ENCODE peak calls at places on chromosomes 6 and 20, in six cellular contexts. One of them, this sample, is unnamed.
A peak's percentile ranks its signal among the peaks of the same experiment; 100 is the strongest.

GRCh38 chr20:40416274-40416673 is 272.8 kb downstream of the MAFB start:
- DNase-seq in lower lobe of right lung: no peak
- DNase-seq in CD8-positive, alpha-beta T cell: no peak
- DNase-seq in CD8-positive, alpha-beta memory T cell: no peak
- DNase-seq in IMR-90: no peak
- DNase-seq in hepatocyte: no peak
- DNase-seq in this sample: peak; percentile 19

GRCh38 chr6:127976796-127977195 is 75.9 kb upstream of the THEMIS start:
- DNase-seq in lower lobe of right lung: no peak
- DNase-seq in CD8-positive, alpha-beta T cell: no peak
- DNase-seq in CD8-positive, alpha-beta memory T cell: no peak
- DNase-seq in IMR-90: no peak
- DNase-seq in hepatocyte: no peak
- DNase-seq in this sample: no peak

GRCh38 chr6:166570929-166571699 is 15.4 kb downstream of the RAMACL start:
- DNase-seq in lower lobe of right lung: no peak
- DNase-seq in CD8-positive, alpha-beta T cell: no peak
- DNase-seq in CD8-positive, alpha-beta memory T cell: no peak
- DNase-seq in IMR-90: no peak
- DNase-seq in hepatocyte: no peak
- DNase-seq in this sample: no peak

GRCh38 chr6:35425284-35425683 is 26.9 kb upstream of the FANCE start:
- DNase-seq in lower lobe of right lung: no peak
- DNase-seq in CD8-positive, alpha-beta T cell: no peak
- DNase-seq in CD8-positive, alpha-beta memory T cell: no peak
- DNase-seq in IMR-90: peak; percentile 96
- DNase-seq in hepatocyte: no peak
- DNase-seq in this sample: peak; percentile 66

GRCh38 chr6:27617700-27618689 is 145.1 kb upstream of the ZNF184 start:
- DNase-seq in lower lobe of right lung: no peak
- DNase-seq in CD8-positive, alpha-beta T cell: no peak
- DNase-seq in CD8-positive, alpha-beta memory T cell: no peak
- DNase-seq in IMR-90: peak; percentile 9
- DNase-seq in hepatocyte: peak; percentile 65
- DNase-seq in this sample: peak; percentile 72

GRCh38 chr6:11497881-11498280 is 39.7 kb upstream of the TMEM170B start:
- DNase-seq in lower lobe of right lung: no peak
- DNase-seq in CD8-positive, alpha-beta T cell: no peak
- DNase-seq in CD8-positive, alpha-beta memory T cell: no peak
- DNase-seq in IMR-90: no peak
- DNase-seq in hepatocyte: no peak
- DNase-seq in this sample: peak; percentile 24

GRCh38 chr6:7035837-7036249 is 71.9 kb upstream of the RREB1 start:
- DNase-seq in lower lobe of right lung: no peak
- DNase-seq in CD8-positive, alpha-beta T cell: no peak
- DNase-seq in CD8-positive, alpha-beta memory T cell: no peak
- DNase-seq in IMR-90: no peak
- DNase-seq in hepatocyte: no peak
- DNase-seq in this sample: no peak

GRCh38 chr6:38460216-38460615 is 179.5 kb downstream of the BTBD9 start:
- DNase-seq in lower lobe of right lung: no peak
- DNase-seq in CD8-positive, alpha-beta T cell: no peak
- DNase-seq in CD8-positive, alpha-beta memory T cell: no peak
- DNase-seq in IMR-90: peak; percentile 45
- DNase-seq in hepatocyte: no peak
- DNase-seq in this sample: no peak

GRCh38 chr6:55713411-55713810 is 134.4 kb upstream of the HMGCLL1 start:
- DNase-seq in lower lobe of right lung: no peak
- DNase-seq in CD8-positive, alpha-beta T cell: no peak
- DNase-seq in CD8-positive, alpha-beta memory T cell: no peak
- DNase-seq in IMR-90: peak; percentile 85
- DNase-seq in hepatocyte: peak; percentile 20
- DNase-seq in this sample: peak; percentile 61

GRCh38 chr6:11044712-11045167 is 635 bp upstream of the ELOVL2 start:
- DNase-seq in lower lobe of right lung: no peak
- DNase-seq in CD8-positive, alpha-beta T cell: no peak
- DNase-seq in CD8-positive, alpha-beta memory T cell: no peak
- DNase-seq in IMR-90: no peak
- DNase-seq in hepatocyte: no peak
- DNase-seq in this sample: no peak

GRCh38 chr6:89597988-89598387 is 40.6 kb downstream of the LYRM2 start:
- DNase-seq in lower lobe of right lung: no peak
- DNase-seq in CD8-positive, alpha-beta T cell: no peak
- DNase-seq in CD8-positive, alpha-beta memory T cell: no peak
- DNase-seq in IMR-90: no peak
- DNase-seq in hepatocyte: peak; percentile 76
- DNase-seq in this sample: peak; percentile 5

GRCh38 chr6:71047401-71047800 is 90.5 kb upstream of the B3GAT2 start:
- DNase-seq in lower lobe of right lung: no peak
- DNase-seq in CD8-positive, alpha-beta T cell: no peak
- DNase-seq in CD8-positive, alpha-beta memory T cell: no peak
- DNase-seq in IMR-90: no peak
- DNase-seq in hepatocyte: no peak
- DNase-seq in this sample: no peak

GRCh38 chr6:150139533-150139932 is 3.3 kb upstream of the PPP1R14C start:
- DNase-seq in lower lobe of right lung: no peak
- DNase-seq in CD8-positive, alpha-beta T cell: no peak
- DNase-seq in CD8-positive, alpha-beta memory T cell: no peak
- DNase-seq in IMR-90: no peak
- DNase-seq in hepatocyte: no peak
- DNase-seq in this sample: no peak

GRCh38 chr20:38919683-38920082 is 6.5 kb upstream of the FAM83D start:
- DNase-seq in lower lobe of right lung: no peak
- DNase-seq in CD8-positive, alpha-beta T cell: no peak
- DNase-seq in CD8-positive, alpha-beta memory T cell: no peak
- DNase-seq in IMR-90: no peak
- DNase-seq in hepatocyte: no peak
- DNase-seq in this sample: no peak

GRCh38 chr6:117627533-117627932 is 25.2 kb upstream of the GOPC start:
- DNase-seq in lower lobe of right lung: no peak
- DNase-seq in CD8-positive, alpha-beta T cell: no peak
- DNase-seq in CD8-positive, alpha-beta memory T cell: no peak
- DNase-seq in IMR-90: no peak
- DNase-seq in hepatocyte: no peak
- DNase-seq in this sample: no peak

GRCh38 chr6:117619178-117619577 is 16.9 kb upstream of the GOPC start:
- DNase-seq in lower lobe of right lung: no peak
- DNase-seq in CD8-positive, alpha-beta T cell: no peak
- DNase-seq in CD8-positive, alpha-beta memory T cell: no peak
- DNase-seq in IMR-90: no peak
- DNase-seq in hepatocyte: no peak
- DNase-seq in this sample: no peak

GRCh38 chr6:117629119-117629518 is 26.8 kb upstream of the GOPC start:
- DNase-seq in lower lobe of right lung: no peak
- DNase-seq in CD8-positive, alpha-beta T cell: no peak
- DNase-seq in CD8-positive, alpha-beta memory T cell: no peak
- DNase-seq in IMR-90: no peak
- DNase-seq in hepatocyte: no peak
- DNase-seq in this sample: no peak

DNA sequence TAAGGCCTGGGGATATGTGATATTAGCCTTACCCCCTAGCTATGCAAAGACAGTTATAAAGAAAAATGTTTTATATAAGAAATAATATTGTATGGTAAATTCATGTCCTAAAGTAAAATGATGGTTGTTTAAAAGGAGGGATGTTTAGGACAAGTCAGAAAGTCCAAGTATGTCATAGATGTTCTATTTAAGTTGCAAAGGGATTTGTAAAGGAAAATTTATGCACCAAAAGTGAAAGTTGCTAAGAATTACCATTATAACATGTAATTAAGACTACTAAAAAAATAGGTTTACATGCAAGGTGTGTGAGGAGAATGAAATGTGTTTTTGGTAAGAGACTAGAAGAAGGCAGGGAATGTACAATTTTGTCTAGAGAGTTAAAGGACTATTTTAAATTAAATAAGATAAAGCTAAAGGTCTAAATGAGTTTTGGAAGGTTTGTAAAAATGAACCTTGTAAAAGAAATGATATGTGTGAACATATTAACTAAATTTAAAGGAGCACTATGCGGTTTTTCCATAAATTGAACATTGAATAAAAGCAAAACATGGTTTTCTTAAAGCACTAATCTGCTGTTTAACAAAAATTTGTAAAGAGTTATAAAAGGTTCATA is 22.7 kb upstream of the GOPC start:
- DNase-seq in lower lobe of right lung: no peak
- DNase-seq in CD8-positive, alpha-beta T cell: no peak
- DNase-seq in CD8-positive, alpha-beta memory T cell: no peak
- DNase-seq in IMR-90: no peak
- DNase-seq in hepatocyte: no peak
- DNase-seq in this sample: no peak
- H3K9me3 ChIP-seq in lower lobe of right lung: peaks cover 18% of the 10 kb centered on the region
- H3K9me3 ChIP-seq in CD8-positive, alpha-beta T cell: no peaks in the 10 kb centered on the region
- H3K9me3 ChIP-seq in CD8-positive, alpha-beta memory T cell: no peaks in the 10 kb centered on the region
- H3K9me3 ChIP-seq in IMR-90: no peaks in the 10 kb centered on the region
- H3K9me3 ChIP-seq in hepatocyte: no peaks in the 10 kb centered on the region
- H3K9me3 ChIP-seq in this sample: peaks cover 16% of the 10 kb centered on the region

GRCh38 chr6:18210707-18211106 is 53.6 kb downstream of the DEK start:
- DNase-seq in lower lobe of right lung: no peak
- DNase-seq in CD8-positive, alpha-beta T cell: no peak
- DNase-seq in CD8-positive, alpha-beta memory T cell: no peak
- DNase-seq in IMR-90: no peak
- DNase-seq in hepatocyte: no peak
- DNase-seq in this sample: no peak
- H3K4me3 ChIP-seq in lower lobe of right lung: no peak overlapping the region
- H3K4me3 ChIP-seq in CD8-positive, alpha-beta T cell: no peak overlapping the region
- H3K4me3 ChIP-seq in CD8-positive, alpha-beta memory T cell: no peak overlapping the region
- H3K4me3 ChIP-seq in IMR-90: no peak overlapping the region
- H3K4me3 ChIP-seq in hepatocyte: no peak overlapping the region
- H3K4me3 ChIP-seq in this sample: no peak overlapping the region

GRCh38 chr20:59663513-59663890 is 59.2 kb downstream of the PHACTR3 start:
- DNase-seq in lower lobe of right lung: no peak
- DNase-seq in CD8-positive, alpha-beta T cell: no peak
- DNase-seq in CD8-positive, alpha-beta memory T cell: no peak
- DNase-seq in IMR-90: no peak
- DNase-seq in hepatocyte: no peak
- DNase-seq in this sample: no peak

GRCh38 chr20:59661621-59662020 is 57.3 kb downstream of the PHACTR3 start:
- DNase-seq in lower lobe of right lung: no peak
- DNase-seq in CD8-positive, alpha-beta T cell: no peak
- DNase-seq in CD8-positive, alpha-beta memory T cell: no peak
- DNase-seq in IMR-90: no peak
- DNase-seq in hepatocyte: no peak
- DNase-seq in this sample: no peak

GRCh38 chr20:59661141-59661540 is 56.8 kb downstream of the PHACTR3 start:
- DNase-seq in lower lobe of right lung: no peak
- DNase-seq in CD8-positive, alpha-beta T cell: no peak
- DNase-seq in CD8-positive, alpha-beta memory T cell: no peak
- DNase-seq in IMR-90: no peak
- DNase-seq in hepatocyte: no peak
- DNase-seq in this sample: no peak

GRCh38 chr20:59662856-59663512 is 58.6 kb downstream of the PHACTR3 start:
- DNase-seq in lower lobe of right lung: no peak
- DNase-seq in CD8-positive, alpha-beta T cell: no peak
- DNase-seq in CD8-positive, alpha-beta memory T cell: no peak
- DNase-seq in IMR-90: no peak
- DNase-seq in hepatocyte: no peak
- DNase-seq in this sample: no peak

DNA sequence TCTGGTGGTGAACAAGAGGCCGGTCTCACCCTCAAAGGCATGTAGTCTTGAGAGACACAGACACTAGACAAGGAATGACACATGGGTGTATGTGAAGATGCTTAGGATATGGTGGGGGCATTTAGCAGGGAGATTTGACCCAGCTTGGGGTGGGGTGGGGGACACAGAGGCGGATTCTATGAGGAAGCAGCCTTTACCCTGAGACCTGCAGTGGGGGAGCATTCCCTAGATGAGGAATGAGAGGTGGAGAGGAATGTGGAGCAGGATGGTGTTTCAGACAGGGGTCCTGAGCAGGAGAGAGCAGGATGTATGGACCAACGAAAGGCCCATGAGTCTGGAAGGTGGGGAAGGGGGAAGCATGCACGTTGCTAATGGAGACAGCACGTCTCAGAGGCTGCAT is 57.8 kb downstream of the PHACTR3 start:
- DNase-seq in lower lobe of right lung: no peak
- DNase-seq in CD8-positive, alpha-beta T cell: no peak
- DNase-seq in CD8-positive, alpha-beta memory T cell: no peak
- DNase-seq in IMR-90: no peak
- DNase-seq in hepatocyte: no peak
- DNase-seq in this sample: no peak
- H3K9me3 ChIP-seq in lower lobe of right lung: peaks cover 18% of the 10 kb centered on the region
- H3K9me3 ChIP-seq in CD8-positive, alpha-beta T cell: peaks cover 9% of the 10 kb centered on the region
- H3K9me3 ChIP-seq in CD8-positive, alpha-beta memory T cell: peaks cover 6% of the 10 kb centered on the region
- H3K9me3 ChIP-seq in IMR-90: peaks cover 44% of the 10 kb centered on the region
- H3K9me3 ChIP-seq in hepatocyte: peaks cover 6% of the 10 kb centered on the region
- H3K9me3 ChIP-seq in this sample: peaks cover 13% of the 10 kb centered on the region

DNA sequence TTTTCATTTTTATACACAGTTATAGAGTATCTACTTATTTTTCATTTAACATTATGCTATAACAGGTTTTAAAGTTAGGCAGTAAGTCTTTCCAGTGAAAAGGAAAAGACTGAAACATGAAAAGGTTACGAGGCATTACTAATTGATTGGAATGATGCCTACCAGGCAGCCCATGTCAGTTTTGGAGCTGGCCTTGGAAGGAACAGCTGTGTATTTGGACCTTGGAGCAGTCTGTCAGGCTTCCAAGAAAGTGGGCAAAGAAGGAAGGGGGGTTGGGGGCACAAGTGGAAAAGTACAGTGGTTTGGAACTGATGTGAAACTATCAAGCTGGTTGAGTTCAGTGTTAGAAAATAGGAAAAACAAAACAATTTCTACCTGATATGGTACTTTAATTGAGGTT is 41.7 kb downstream of the SLC16A10 start:
- DNase-seq in lower lobe of right lung: no peak
- DNase-seq in CD8-positive, alpha-beta T cell: no peak
- DNase-seq in CD8-positive, alpha-beta memory T cell: no peak
- DNase-seq in IMR-90: no peak
- DNase-seq in hepatocyte: no peak
- DNase-seq in this sample: peak; percentile 75
- H3K4me3 ChIP-seq in lower lobe of right lung: no peak overlapping the region
- H3K4me3 ChIP-seq in CD8-positive, alpha-beta T cell: no peak overlapping the region
- H3K4me3 ChIP-seq in CD8-positive, alpha-beta memory T cell: no peak overlapping the region
- H3K4me3 ChIP-seq in IMR-90: no peak overlapping the region
- H3K4me3 ChIP-seq in hepatocyte: no peak overlapping the region
- H3K4me3 ChIP-seq in this sample: no peak overlapping the region

GRCh38 chr20:56175884-56176283 is 72.6 kb upstream of the MC3R start:
- DNase-seq in lower lobe of right lung: no peak
- DNase-seq in CD8-positive, alpha-beta T cell: no peak
- DNase-seq in CD8-positive, alpha-beta memory T cell: no peak
- DNase-seq in IMR-90: no peak
- DNase-seq in hepatocyte: no peak
- DNase-seq in this sample: no peak
- H3K9me3 ChIP-seq in lower lobe of right lung: no peaks in the 10 kb centered on the region
- H3K9me3 ChIP-seq in CD8-positive, alpha-beta T cell: no peaks in the 10 kb centered on the region
- H3K9me3 ChIP-seq in CD8-positive, alpha-beta memory T cell: no peaks in the 10 kb centered on the region
- H3K9me3 ChIP-seq in IMR-90: peaks cover 20% of the 10 kb centered on the region
- H3K9me3 ChIP-seq in hepatocyte: no peaks in the 10 kb centered on the region
- H3K9me3 ChIP-seq in this sample: no peaks in the 10 kb centered on the region

DNA sequence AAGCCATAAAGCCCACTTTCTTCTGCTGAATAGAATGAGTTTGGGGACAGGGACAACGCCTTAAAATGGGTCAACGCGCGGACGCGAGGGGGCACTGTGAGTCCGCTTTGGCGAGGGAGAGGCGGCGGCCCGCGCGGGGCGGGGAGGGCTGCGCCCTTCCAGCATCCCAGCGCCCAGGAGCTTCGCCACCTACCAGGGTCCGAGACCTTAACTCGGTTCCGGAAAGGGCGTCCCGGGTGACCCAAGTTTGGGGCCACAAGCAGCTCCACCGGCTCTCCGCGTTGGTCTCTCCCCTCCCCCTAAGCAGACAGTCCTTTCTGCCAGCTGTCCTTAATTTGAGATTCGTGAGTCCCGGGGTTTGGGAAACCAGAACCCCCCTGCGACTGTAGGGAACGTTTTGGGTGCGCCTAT is 1.8 kb upstream of the SAMD5 start:
- DNase-seq in lower lobe of right lung: peak; percentile 71
- DNase-seq in CD8-positive, alpha-beta T cell: no peak
- DNase-seq in CD8-positive, alpha-beta memory T cell: no peak
- DNase-seq in IMR-90: peak; percentile 45
- DNase-seq in hepatocyte: peak; percentile 82
- DNase-seq in this sample: peak; percentile 65
- H3K4me3 ChIP-seq in lower lobe of right lung: peak overlapping the region; percentile 69
- H3K4me3 ChIP-seq in CD8-positive, alpha-beta T cell: no peak overlapping the region
- H3K4me3 ChIP-seq in CD8-positive, alpha-beta memory T cell: no peak overlapping the region
- H3K4me3 ChIP-seq in IMR-90: peak overlapping the region; percentile 68
- H3K4me3 ChIP-seq in hepatocyte: peak overlapping the region; percentile 90
- H3K4me3 ChIP-seq in this sample: peak overlapping the region; percentile 83

This sample was measured in MG63.